ENCODE peak calls at places on chromosomes 2 and 18, in six cellular contexts. V, F, B, Y, J and C are unnamed samples.

GRCh38 chr18:25873833-25874232 is 216.6 kb downstream of the SS18 start:
- DNase-seq in V (no peak), J (no peak), B (no peak), F (no peak), Y (no peak), C (no peak)

GRCh38 chr2:190819835-190820234 is 60.8 kb upstream of the GLS start:
- DNase-seq in V (no peak), J (no peak), Y (no peak), F (no peak), B (no peak), C (no peak)

GRCh38 chr2:166090900-166091299 is 36.9 kb downstream of the SCN1A start:
- DNase-seq in Y (no peak), V (no peak), J (no peak), F (no peak), B (no peak), C (no peak)

GRCh38 chr2:66539452-66539851 is 104.5 kb downstream of the MEIS1 start:
- DNase-seq in V (no peak), J (no peak), F (no peak), B (no peak), Y (peak), C (no peak)

GRCh38 chr2:219252084-219252483 is 959 bp upstream of the TUBA4B start:
- DNase-seq in B (peak), V (peak), J (no peak), Y (no peak), F (no peak), C (no peak)

GRCh38 chr2:20465716-20466391 is 19.0 kb downstream of the RHOB start:
- DNase-seq in J (no peak), F (peak), V (no peak), B (no peak), Y (peak), C (no peak)

GRCh38 chr2:85872536-85873161 is 16.1 kb downstream of the ST3GAL5 start:
- DNase-seq in F (no peak), V (no peak), J (no peak), B (no peak), Y (peak), C (no peak)

GRCh38 chr2:218607436-218608115 is at the start of gene PLCD4:
- DNase-seq in V (no peak), Y (peak), F (peak), J (no peak), B (no peak), C (no peak)

GRCh38 chr2:236254021-236254420 is 10.2 kb downstream of the ASB18 start:
- DNase-seq in J (no peak), B (no peak), F (no peak), V (no peak), Y (peak), C (no peak)

GRCh38 chr2:150639383-150639782 is 151.9 kb upstream of the RND3 start:
- DNase-seq in J (no peak), B (no peak), V (no peak), Y (no peak), F (no peak), C (no peak)

GRCh38 chr2:241796209-241796608 is 12.8 kb upstream of the NEU4 start:
- DNase-seq in V (no peak), F (peak), Y (no peak), J (no peak), B (no peak), C (no peak)

GRCh38 chr2:233248999-233249398 is 2.5 kb upstream of the ATG16L1 start:
- DNase-seq in Y (no peak), J (no peak), F (no peak), V (no peak), B (no peak), C (no peak)

GRCh38 chr2:42708196-42708595 is 55.7 kb downstream of the OXER1 start:
- DNase-seq in F (no peak), J (no peak), V (no peak), B (no peak), Y (no peak), C (no peak)

GRCh38 chr2:229713371-229714079 is 830 bp downstream of the DNER start:
- DNase-seq in B (no peak), F (no peak), Y (peak), V (peak), J (no peak), C (peak)

GRCh38 chr18:49486959-49487710 is at the start of gene C18orf32:
- DNase-seq in V (peak), B (peak), F (peak), Y (peak), J (peak), C (peak)

GRCh38 chr2:42112418-42112817 is 56.7 kb upstream of the EML4 start:
- DNase-seq in J (no peak), V (no peak), Y (no peak), F (no peak), B (no peak), C (no peak)

GRCh38 chr2:46825231-46825957 is 90.2 kb downstream of the MCFD2 start:
- DNase-seq in B (no peak), Y (peak), F (peak), J (no peak), V (no peak), C (no peak)

GRCh38 chr2:66845307-66845706 is 410.4 kb downstream of the MEIS1 start:
- DNase-seq in F (no peak), J (no peak), Y (no peak), B (no peak), V (no peak), C (no peak)

GRCh38 chr2:190551928-190552327 is 17.4 kb upstream of the NEMP2 start:
- DNase-seq in Y (no peak), B (no peak), F (no peak), V (peak), J (no peak), C (no peak)

GRCh38 chr2:222878877-222879601 is 18.2 kb downstream of the ACSL3 start:
- DNase-seq in B (no peak), J (no peak), V (no peak), F (no peak), Y (no peak), C (no peak)

GRCh38 chr18:29892960-29893558 is 1149.5 kb downstream of the DSC3 start:
- DNase-seq in B (peak), Y (no peak), V (peak), F (no peak), J (no peak), C (no peak)
- TF ChIP-seq CTCF in B (peak), Y (no peak), V (peak), F (no peak), J (peak), C (peak)

DNA sequence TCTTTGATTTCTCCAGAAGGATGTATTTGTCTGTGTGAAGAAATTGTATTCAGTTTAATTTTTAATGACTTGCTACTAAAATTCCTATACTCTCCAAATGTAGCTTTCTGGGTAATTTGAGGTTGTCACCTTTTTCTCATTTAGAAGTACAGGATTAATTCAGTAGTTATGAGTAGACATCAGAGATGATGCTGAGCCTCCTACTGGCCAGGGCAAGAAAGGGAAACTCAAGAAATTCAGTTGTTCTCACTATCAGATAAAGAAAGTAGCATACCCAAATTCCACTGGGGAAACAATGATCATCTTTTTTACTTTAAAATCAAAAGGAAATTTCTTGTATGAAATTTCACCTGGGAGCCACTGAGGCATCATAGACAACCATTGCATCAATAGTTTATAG is 199.4 kb downstream of the SATB2 start:
- DNase-seq in J (no peak), B (peak), V (peak), F (no peak), Y (no peak), C (peak)
- TF ChIP-seq CTCF in J (no peak), B (peak), V (peak), F (no peak), Y (no peak), C (peak)

DNA sequence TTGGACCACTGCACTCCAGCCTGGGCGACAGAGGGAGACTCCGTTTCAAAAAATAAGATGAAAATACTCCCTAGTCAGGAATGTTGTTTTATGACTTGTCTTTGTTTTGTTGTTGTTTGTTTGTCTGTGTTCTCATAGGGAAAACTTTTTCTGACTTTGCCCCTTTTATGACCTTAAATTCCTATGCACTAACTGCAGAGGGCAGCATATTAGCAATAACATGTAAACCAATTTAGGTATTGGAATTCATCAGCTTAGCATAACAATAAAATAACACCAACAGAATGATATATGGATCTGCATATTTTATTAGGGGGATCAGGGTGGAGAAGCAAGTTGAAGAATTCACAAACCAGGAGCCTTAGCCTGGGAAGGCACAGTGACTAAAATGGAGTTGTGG is 631.5 kb downstream of the SUCLG1 start:
- DNase-seq in F (no peak), J (no peak), Y (no peak), V (no peak), B (no peak), C (no peak)
- TF ChIP-seq CTCF in F (no peak), J (no peak), Y (no peak), V (no peak), B (no peak), C (peak)

GRCh38 chr2:37189452-37190153 is 1.1 kb upstream of the SULT6B1 start:
- DNase-seq in V (no peak), J (no peak), Y (peak), F (no peak), B (no peak), C (no peak)
- TF ChIP-seq CTCF in V (no peak), J (no peak), Y (no peak), F (no peak), B (peak), C (no peak)

GRCh38 chr2:215794829-215795546 is 218.4 kb downstream of the MREG start:
- DNase-seq in Y (no peak), V (no peak), J (no peak), B (peak), F (no peak), C (no peak)
- TF ChIP-seq CTCF in Y (no peak), V (no peak), J (no peak), B (peak), F (no peak), C (no peak)

GRCh38 chr18:36752929-36753865 is 75.6 kb downstream of the TPGS2 start:
- DNase-seq in Y (no peak), J (no peak), V (no peak), F (no peak), B (no peak), C (no peak)
- TF ChIP-seq CTCF in Y (no peak), J (no peak), V (no peak), F (no peak), B (no peak), C (no peak)

GRCh38 chr2:96816127-96816835 is at the start of gene CNNM3:
- DNase-seq in F (peak), J (peak), B (peak), Y (peak), V (peak), C (peak)
- TF ChIP-seq CTCF in F (peak), J (peak), B (peak), Y (peak), V (peak), C (peak)

GRCh38 chr2:127698553-127699355 is 2.5 kb upstream of the SFT2D3 start:
- DNase-seq in V (no peak), J (no peak), B (no peak), F (no peak), Y (no peak), C (no peak)

GRCh38 chr2:127700527-127701192 is 637 bp upstream of the SFT2D3 start:
- DNase-seq in B (peak), Y (peak), F (peak), V (peak), J (no peak), C (peak)

GRCh38 chr2:127694986-127695385 is 6.3 kb upstream of the SFT2D3 start:
- DNase-seq in F (peak), J (no peak), B (no peak), Y (no peak), V (no peak), C (no peak)

GRCh38 chr2:127697482-127698180 is 3.7 kb upstream of the SFT2D3 start:
- DNase-seq in B (no peak), V (no peak), J (no peak), F (no peak), Y (no peak), C (no peak)

GRCh38 chr2:127695491-127696472 is 5.5 kb upstream of the SFT2D3 start:
- DNase-seq in F (peak), V (peak), B (no peak), J (no peak), Y (peak), C (peak)
- TF ChIP-seq CTCF in F (peak), V (peak), B (peak), J (peak), Y (peak), C (peak)

GRCh38 chr2:164542584-164543021 is 78.7 kb downstream of the GRB14 start:
- DNase-seq in F (no peak), Y (no peak), V (no peak), B (no peak), J (no peak), C (no peak)

GRCh38 chr2:164535280-164536025 is 85.8 kb downstream of the GRB14 start:
- DNase-seq in B (no peak), F (no peak), V (no peak), Y (no peak), J (no peak), C (no peak)

DNA sequence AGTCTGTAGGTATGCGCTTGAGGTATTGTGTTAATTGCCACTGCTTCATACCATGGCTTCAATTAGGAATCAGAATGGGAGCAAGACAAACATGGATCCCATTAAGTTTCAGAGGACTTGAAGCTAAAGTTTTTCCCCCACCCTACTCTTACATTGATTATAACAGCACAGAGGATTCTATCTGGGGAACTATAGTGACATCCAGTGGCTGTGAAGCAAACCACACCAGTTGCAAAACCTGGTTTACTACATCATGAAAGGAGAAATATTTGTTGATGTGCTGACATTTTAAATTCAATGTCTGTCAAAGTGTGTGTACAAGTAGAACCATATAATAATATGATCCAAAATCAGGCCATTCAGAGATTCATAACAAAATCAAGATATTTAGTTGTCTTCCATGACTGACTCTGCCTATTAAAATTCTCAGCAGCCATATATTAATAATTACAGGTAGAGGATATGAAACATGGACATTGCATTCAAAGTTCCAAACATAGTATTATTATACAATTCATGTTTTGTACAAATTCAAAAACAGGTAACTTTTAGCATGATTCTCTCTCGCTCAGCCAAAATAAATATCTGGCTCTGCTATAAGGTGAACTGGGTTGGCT is 82.9 kb downstream of the GRB14 start:
- DNase-seq in B (peak), V (peak), Y (no peak), F (no peak), J (no peak), C (peak)
- TF ChIP-seq CTCF in B (peak), V (peak), Y (peak), F (peak), J (no peak), C (peak)

DNA sequence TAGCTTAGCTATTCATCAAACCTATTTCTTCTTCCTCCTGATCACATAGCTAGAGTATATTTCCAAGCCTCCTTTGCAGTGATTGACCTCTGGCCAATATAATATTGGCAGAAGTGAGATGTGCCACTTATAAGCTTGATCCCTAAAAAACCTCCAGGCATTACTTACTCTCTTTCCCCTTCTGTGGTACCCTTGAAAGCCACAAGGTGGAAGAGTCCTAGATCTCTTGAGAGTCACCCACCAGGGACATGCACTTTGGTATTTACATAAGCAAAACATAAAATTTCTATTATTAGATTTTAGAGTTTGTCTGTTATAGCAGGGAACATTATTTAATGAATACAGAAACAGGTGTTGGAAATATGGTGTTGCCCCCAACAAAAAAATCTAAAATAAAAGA is 112.0 kb downstream of the EXOC6B start:
- DNase-seq in F (no peak), B (no peak), V (no peak), Y (no peak), J (no peak), C (no peak)
- TF ChIP-seq CTCF in F (no peak), B (no peak), V (no peak), Y (no peak), J (no peak), C (no peak)